ENCODE peak calls at places on chromosomes 2 and 18, in seven cellular contexts. N is activated CD4-positive, alpha-beta T cell treated with anti-CD3 and anti-CD28 coated beads for 36 hours; U is left cardiac atrium; A is OCI-M1; S is CD4-positive, CD25-positive, alpha-beta regulatory T cell; M is NCI-H1694 treated with DMSO at 0.1 percent for 48 hours; E is NCI-H82. F is an unnamed sample.

GRCh38 chr2:10101491-10101890 is 21.0 kb upstream of the RRM2 start:
- DNase-seq in N (no peak), U (no peak), A (no peak), S (no peak), M (no peak), E (no peak), F (no peak)

GRCh38 chr18:72601944-72602343 is 57.8 kb upstream of the CBLN2 start:
- DNase-seq in N (no peak), U (no peak), A (no peak), S (no peak), M (no peak), E (no peak), F (no peak)

GRCh38 chr2:130375291-130376266 is 19.7 kb downstream of the PTPN18 start:
- DNase-seq in N (no peak), U (no peak), A (no peak), S (no peak), M (no peak), E (no peak), F (no peak)

GRCh38 chr2:238290079-238290478 is 1.7 kb upstream of the PER2 start:
- DNase-seq in N (peak), U (peak), A (no peak), S (peak), M (no peak), E (peak), F (peak)

GRCh38 chr2:237700583-237701032 is 73.2 kb downstream of the LRRFIP1 start:
- DNase-seq in N (peak), U (peak), A (no peak), S (peak), M (no peak), E (no peak), F (peak)

GRCh38 chr18:54222922-54223567 is 1.4 kb downstream of the MBD2 start:
- DNase-seq in N (peak), U (no peak), A (peak), S (peak), M (no peak), E (no peak), F (peak)

GRCh38 chr18:50909261-50909660 is 30.3 kb downstream of the ME2 start:
- DNase-seq in N (no peak), U (no peak), A (no peak), S (peak), M (no peak), E (no peak), F (no peak)

GRCh38 chr2:10891391-10891790 is 20.3 kb upstream of the KCNF1 start:
- DNase-seq in N (no peak), U (no peak), A (no peak), S (no peak), M (peak), E (no peak), F (no peak)

GRCh38 chr2:109382946-109383345 is 230.8 kb downstream of the SEPTIN10 start:
- DNase-seq in N (no peak), U (peak), A (no peak), S (no peak), M (peak), E (peak), F (no peak)

GRCh38 chr2:7672027-7672684 is 754.9 kb downstream of the RNF144A start:
- DNase-seq in N (peak), U (peak), A (peak), S (peak), M (peak), E (peak), F (peak)

GRCh38 chr2:101566632-101567228 is 91.8 kb upstream of the RFX8 start:
- DNase-seq in N (no peak), U (no peak), A (no peak), S (no peak), M (no peak), E (no peak), F (no peak)

GRCh38 chr2:160109939-160110673 is 47.7 kb upstream of the PLA2R1 start:
- DNase-seq in N (peak), U (peak), A (peak), S (peak), M (peak), E (peak), F (peak)

F was measured in activated T-cell treated with anti-CD3 and anti-CD28 coated beads for 24 hours.